ENCODE peak calls at places on chromosome 14, in eight cellular contexts. Z is astrocyte of the spinal cord; H is left lung; I is T-helper 17 cell; O is fibroblast of mammary gland; K is CD4-positive, alpha-beta memory T cell; Y is dermis blood vessel endothelial cell; M is activated CD8-positive, alpha-beta T cell treated with anti-CD3 and anti-CD28 coated beads for 36 hours. V is an unnamed sample.
A peak's percentile ranks its signal among the peaks of the same experiment; 100 is the strongest.

GRCh38 chr14:61121293-61121897 is 140.3 kb downstream of the SLC38A6 start:
- DNase-seq in Z (no peak), H (no peak), I (no peak), O (no peak), K (no peak), Y (no peak), M (no peak), V (no peak)

GRCh38 chr14:81400202-81400678 is at the start of gene STON2:
- DNase-seq in Z (peak; percentile 75), H (peak; percentile 66), I (no peak), O (peak; percentile 96), K (no peak), Y (no peak), M (peak; percentile 44), V (no peak)

GRCh38 chr14:91406451-91406850 is 11.2 kb downstream of the CCDC88C start:
- DNase-seq in Z (no peak), H (no peak), I (no peak), O (no peak), K (no peak), Y (no peak), M (no peak), V (no peak)

GRCh38 chr14:104383088-104383805 is 196.3 kb upstream of the C14orf180 start:
- DNase-seq in Z (no peak), H (no peak), I (no peak), O (no peak), K (no peak), Y (no peak), M (no peak), V (no peak)

GRCh38 chr14:61201171-61201570 is 80.0 kb downstream of the TMEM30B start:
- DNase-seq in Z (no peak), H (no peak), I (no peak), O (no peak), K (no peak), Y (no peak), M (no peak), V (no peak)

GRCh38 chr14:88500611-88501010 is 54.2 kb downstream of the PTPN21 start:
- DNase-seq in Z (no peak), H (no peak), I (no peak), O (no peak), K (no peak), Y (no peak), M (no peak), V (no peak)

GRCh38 chr14:34014936-34015335 is 64.1 kb upstream of the EGLN3 start:
- DNase-seq in Z (no peak), H (no peak), I (no peak), O (no peak), K (no peak), Y (no peak), M (no peak), V (no peak)

GRCh38 chr14:28577711-28578131 is 188.9 kb upstream of the FOXG1 start:
- DNase-seq in Z (peak; percentile 92), H (no peak), I (no peak), O (peak; percentile 74), K (no peak), Y (no peak), M (no peak), V (peak; percentile 12)

GRCh38 chr14:52314521-52315354 is 626 bp downstream of the PTGER2 start:
- DNase-seq in Z (peak; percentile 40), H (peak; percentile 57), I (peak; percentile 21), O (no peak), K (peak; percentile 50), Y (peak; percentile 28), M (peak; percentile 56), V (peak; percentile 6)

GRCh38 chr14:97233319-97233980 is 436.3 kb downstream of the VRK1 start:
- DNase-seq in Z (no peak), H (no peak), I (no peak), O (no peak), K (no peak), Y (no peak), M (no peak), V (no peak)

GRCh38 chr14:95432152-95433093 is 84.0 kb downstream of the SYNE3 start:
- DNase-seq in Z (peak; percentile 39), H (no peak), I (no peak), O (peak; percentile 25), K (no peak), Y (peak; percentile 68), M (no peak), V (peak; percentile 21)

GRCh38 chr14:93033039-93033982 is 82.4 kb downstream of the ITPK1 start:
- DNase-seq in Z (no peak), H (no peak), I (no peak), O (no peak), K (no peak), Y (no peak), M (peak; percentile 20), V (no peak)

GRCh38 chr14:100340454-100340813 is 17.3 kb downstream of the SLC25A47 start:
- DNase-seq in Z (no peak), H (no peak), I (no peak), O (no peak), K (no peak), Y (no peak), M (no peak), V (no peak)

GRCh38 chr14:59342516-59343484 is 122.4 kb downstream of the GPR135 start:
- DNase-seq in Z (peak; percentile 68), H (no peak), I (no peak), O (no peak), K (no peak), Y (peak; percentile 27), M (no peak), V (no peak)

GRCh38 chr14:63670692-63671091 is 29.0 kb upstream of the WDR89 start:
- DNase-seq in Z (no peak), H (no peak), I (no peak), O (no peak), K (no peak), Y (no peak), M (no peak), V (no peak)

GRCh38 chr14:94127330-94127729 is 2.1 kb downstream of the IFI27L2 start:
- DNase-seq in Z (no peak), H (no peak), I (no peak), O (no peak), K (no peak), Y (no peak), M (no peak), V (no peak)

GRCh38 chr14:42141328-42141727 is 534.7 kb downstream of the LRFN5 start:
- DNase-seq in Z (no peak), H (no peak), I (no peak), O (peak; percentile 42), K (no peak), Y (no peak), M (no peak), V (no peak)

GRCh38 chr14:71204231-71204630 is 297.0 kb downstream of the PCNX1 start:
- DNase-seq in Z (no peak), H (no peak), I (no peak), O (no peak), K (no peak), Y (no peak), M (no peak), V (no peak)

GRCh38 chr14:39107624-39108023 is 4.6 kb upstream of the SEC23A start:
- DNase-seq in Z (peak; percentile 52), H (no peak), I (no peak), O (peak; percentile 63), K (no peak), Y (peak; percentile 69), M (no peak), V (peak; percentile 43)

GRCh38 chr14:65373671-65374039 is 38.9 kb upstream of the FUT8 start:
- DNase-seq in Z (no peak), H (no peak), I (no peak), O (no peak), K (no peak), Y (no peak), M (no peak), V (no peak)

GRCh38 chr14:91899213-91899612 is 31.9 kb upstream of the TC2N start:
- DNase-seq in Z (no peak), H (no peak), I (no peak), O (no peak), K (no peak), Y (no peak), M (peak; percentile 51), V (no peak)

GRCh38 chr14:99246536-99247083 is 25.4 kb downstream of the BCL11B start:
- DNase-seq in Z (no peak), H (no peak), I (no peak), O (no peak), K (peak; percentile 83), Y (no peak), M (peak; percentile 64), V (no peak)

GRCh38 chr14:34750670-34751069 is 36.3 kb upstream of the CFL2 start:
- DNase-seq in Z (peak; percentile 72), H (no peak), I (no peak), O (peak; percentile 70), K (no peak), Y (peak; percentile 2), M (no peak), V (peak; percentile 7)

GRCh38 chr14:22898302-22898894 is 15.4 kb downstream of the REM2 start:
- DNase-seq in Z (peak; percentile 74), H (no peak), I (no peak), O (peak; percentile 87), K (no peak), Y (no peak), M (peak; percentile 35), V (no peak)

V was measured in endothelial cell of umbilical vein.